ENCODE peak calls at places on chromosomes 12 and 14, in six cellular contexts. D, G, C, F, N and R are unnamed samples.

GRCh38 chr12:4780624-4781023 is 60.4 kb downstream of the GALNT8 start:
- DNase-seq in D (no peak), G (no peak), C (no peak), F (no peak), N (peak; percentile 40), R (no peak)

GRCh38 chr12:56258068-56258819 is at the start of gene ANKRD52:
- DNase-seq in D (peak; percentile 71), G (peak; percentile 89), C (peak; percentile 37), F (peak; percentile 71), N (peak; percentile 92), R (peak; percentile 66)

GRCh38 chr14:92241966-92242365 is 81.0 kb upstream of the SLC24A4 start:
- DNase-seq in D (no peak), G (no peak), C (no peak), F (no peak), N (no peak), R (no peak)

GRCh38 chr14:51323492-51323891 is 83.4 kb downstream of the TMX1 start:
- DNase-seq in D (no peak), G (no peak), C (no peak), F (no peak), N (no peak), R (no peak)

GRCh38 chr12:15978431-15978950 is 67.4 kb downstream of the DERA start:
- DNase-seq in D (no peak), G (no peak), C (no peak), F (no peak), N (no peak), R (peak; percentile 50)

GRCh38 chr12:25458047-25458552 is 95.0 kb downstream of the LMNTD1 start:
- DNase-seq in D (no peak), G (no peak), C (peak; percentile 80), F (no peak), N (no peak), R (peak; percentile 99)

GRCh38 chr12:10634427-10634826 is 21.0 kb upstream of the MAGOHB start:
- DNase-seq in D (no peak), G (no peak), C (no peak), F (no peak), N (no peak), R (peak; percentile 82)

GRCh38 chr12:104793280-104793679 is 164.8 kb downstream of the SLC41A2 start:
- DNase-seq in D (no peak), G (no peak), C (peak; percentile 86), F (no peak), N (no peak), R (peak; percentile 16)

GRCh38 chr14:89264196-89264800 is 152.7 kb downstream of the FOXN3 start:
- DNase-seq in D (no peak), G (no peak), C (no peak), F (no peak), N (no peak), R (no peak)

GRCh38 chr12:13962699-13963098 is 18.7 kb downstream of the GRIN2B start:
- DNase-seq in D (no peak), G (no peak), C (no peak), F (no peak), N (peak; percentile 89), R (no peak)

GRCh38 chr12:98352835-98353234 is 162.6 kb upstream of the TMPO start:
- DNase-seq in D (no peak), G (no peak), C (no peak), F (no peak), N (no peak), R (no peak)

GRCh38 chr12:132700212-132700913 is 10.3 kb upstream of the PGAM5 start:
- DNase-seq in D (no peak), G (no peak), C (peak; percentile 3), F (no peak), N (no peak), R (peak; percentile 48)

GRCh38 chr12:54432815-54433164 is 13.7 kb upstream of the ITGA5 start:
- DNase-seq in D (no peak), G (no peak), C (no peak), F (peak; percentile 55), N (peak; percentile 65), R (no peak)

GRCh38 chr14:21108791-21109190 is 7.9 kb downstream of the TMEM253 start:
- DNase-seq in D (no peak), G (no peak), C (no peak), F (no peak), N (no peak), R (no peak)

GRCh38 chr14:21106191-21106505 is 5.3 kb downstream of the TMEM253 start:
- DNase-seq in D (no peak), G (no peak), C (no peak), F (no peak), N (no peak), R (no peak)

GRCh38 chr14:21107360-21107781 is 6.5 kb downstream of the TMEM253 start:
- DNase-seq in D (no peak), G (no peak), C (no peak), F (peak; percentile 29), N (no peak), R (peak; percentile 32)

GRCh38 chr14:21105095-21105494 is 4.2 kb downstream of the TMEM253 start:
- DNase-seq in D (no peak), G (no peak), C (no peak), F (no peak), N (peak; percentile 30), R (no peak)

DNA sequence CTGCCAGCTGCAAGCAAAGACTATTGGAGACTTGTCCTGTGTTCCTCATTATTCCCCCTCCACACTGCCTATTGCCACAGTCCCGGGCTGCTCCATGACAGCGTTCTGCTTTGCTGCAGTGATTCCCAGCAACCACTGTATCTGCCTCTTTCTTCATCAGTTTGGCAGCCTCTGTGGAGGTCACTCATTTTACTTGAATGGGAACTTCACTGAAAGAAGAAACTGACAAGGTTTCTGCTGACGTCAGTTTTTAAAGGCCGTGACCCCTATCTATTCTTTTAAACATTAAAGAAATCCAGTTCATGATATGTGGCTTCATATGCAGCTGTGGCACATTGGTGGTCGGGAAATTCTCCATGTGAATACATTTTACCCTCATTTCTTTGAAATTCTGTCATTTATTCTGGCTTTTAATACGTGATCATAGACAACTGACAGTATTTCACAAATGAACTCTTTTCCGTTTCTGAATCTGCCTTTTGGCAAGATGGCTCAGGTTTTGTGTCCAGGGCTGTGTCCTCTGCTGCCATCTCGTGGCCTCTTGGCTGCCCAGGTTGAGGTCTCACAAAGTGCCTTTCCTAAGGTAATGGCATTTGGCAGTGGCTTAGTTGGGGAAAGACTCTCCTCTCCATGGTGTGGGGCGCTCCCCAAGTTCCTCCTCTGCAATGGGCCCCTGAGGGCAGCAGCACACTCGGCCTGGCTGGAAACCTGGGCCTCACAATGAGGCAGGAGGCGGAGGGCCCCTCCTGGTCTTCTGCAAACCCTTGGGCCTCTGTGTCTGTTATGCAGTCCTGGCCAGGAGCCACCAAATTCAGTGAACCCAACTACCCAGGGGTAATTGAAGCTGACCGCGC is 5.9 kb downstream of the TMEM253 start:
- DNase-seq in D (peak; percentile 84), G (peak; percentile 86), C (no peak), F (peak; percentile 86), N (peak; percentile 95), R (peak; percentile 64)
- TF ChIP-seq CTCF in D (peak; percentile 89), G (peak; percentile 77), C (peak; percentile 97), F (peak; percentile 79), N (peak; percentile 95), R (peak; percentile 90)

GRCh38 chr14:39843881-39844280 is 411.6 kb upstream of the FBXO33 start:
- DNase-seq in D (no peak), G (no peak), C (no peak), F (no peak), N (no peak), R (no peak)
- TF ChIP-seq CTCF in D (no peak), G (no peak), C (no peak), F (no peak), N (no peak), R (no peak)

DNA sequence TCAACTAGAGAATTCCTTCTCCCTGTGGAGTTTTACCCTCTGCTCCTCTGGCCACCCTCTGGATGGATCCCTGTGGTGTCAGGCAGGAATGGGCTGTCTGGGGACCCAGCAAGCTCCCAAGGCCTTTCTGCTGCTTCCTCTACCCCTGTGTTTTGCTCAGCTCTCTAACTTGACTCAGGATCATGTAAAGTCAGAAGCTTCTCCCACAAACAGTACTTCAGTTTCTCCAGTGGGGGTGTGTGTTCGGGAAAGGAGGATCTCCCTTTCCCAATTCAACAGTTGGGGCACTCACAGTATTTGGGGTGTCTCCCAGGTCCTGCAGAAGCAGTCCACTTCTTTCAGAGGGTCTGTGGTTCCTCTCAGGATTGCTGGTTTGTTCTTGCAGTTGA is 162.4 kb upstream of the NUDT4 start:
- DNase-seq in D (no peak), G (no peak), C (no peak), F (no peak), N (no peak), R (no peak)
- TF ChIP-seq CTCF in D (no peak), G (no peak), C (no peak), F (no peak), N (no peak), R (no peak)

DNA sequence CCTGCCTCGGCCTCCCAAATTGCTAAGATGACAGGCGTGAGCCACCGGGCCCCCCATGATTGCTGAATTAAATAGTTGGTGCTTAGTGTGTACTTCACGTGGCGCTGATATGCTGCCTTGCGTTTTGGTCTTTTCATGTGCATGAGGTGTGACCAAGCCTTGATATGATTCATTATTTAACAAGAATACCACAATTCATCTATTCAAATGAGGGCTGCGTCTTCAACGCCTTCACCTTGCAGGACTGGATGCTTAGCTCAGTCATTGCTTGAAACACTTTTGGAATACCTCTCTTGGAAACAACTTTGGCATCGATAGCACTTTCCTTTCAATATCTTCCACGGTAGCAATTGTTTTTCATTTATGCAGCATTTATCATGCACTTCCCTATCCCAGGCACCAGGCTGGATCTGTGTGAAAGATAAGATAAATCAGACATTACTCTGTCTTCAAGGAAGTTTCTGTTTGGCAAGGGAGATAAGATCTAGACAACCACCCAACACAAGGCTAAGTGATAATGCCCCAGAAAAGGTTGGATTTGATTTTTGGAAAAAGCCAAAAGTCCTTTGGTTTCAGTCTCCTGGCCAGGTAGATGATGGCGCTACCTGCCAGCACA is 1.3 kb upstream of the TEAD4 start:
- DNase-seq in D (no peak), G (no peak), C (no peak), F (no peak), N (no peak), R (peak; percentile 13)
- TF ChIP-seq CTCF in D (no peak), G (no peak), C (no peak), F (no peak), N (peak; percentile 65), R (peak; percentile 24)